ENCODE peak calls at places on chromosome 7, in six cellular contexts. X is fibroblast of mammary gland, L is A549, A is AG10803, C is left ventricle myocardium inferior, D is WERI-Rb-1. T is an unnamed sample.

GRCh38 chr7:151310578-151310977 is 31.0 kb upstream of the NUB1 start:
- DNase-seq in X (peak; percentile 40), L (peak; percentile 37), A (peak; percentile 26), C (no peak), D (no peak), T (peak; percentile 26)

GRCh38 chr7:106218546-106218945 is 66.2 kb downstream of the NAMPT start:
- DNase-seq in X (peak; percentile 70), L (no peak), A (no peak), C (no peak), D (no peak), T (peak; percentile 28)

GRCh38 chr7:36723951-36724664 is at the start of gene AOAH:
- DNase-seq in X (no peak), L (no peak), A (no peak), C (peak; percentile 55), D (no peak), T (no peak)

GRCh38 chr7:104972510-104972909 is 41.5 kb upstream of the KMT2E start:
- DNase-seq in X (peak; percentile 90), L (no peak), A (peak; percentile 86), C (no peak), D (no peak), T (peak; percentile 55)

GRCh38 chr7:98869374-98870070 is at the start of gene TMEM130:
- DNase-seq in X (no peak), L (no peak), A (no peak), C (no peak), D (no peak), T (no peak)

GRCh38 chr7:64882341-64883112 is 20.5 kb upstream of the ZNF273 start:
- DNase-seq in X (peak; percentile 44), L (no peak), A (peak; percentile 24), C (peak; percentile 73), D (no peak), T (peak; percentile 10)

GRCh38 chr7:32957326-32958045 is at the start of gene FKBP9:
- DNase-seq in X (peak; percentile 79), L (peak; percentile 96), A (peak; percentile 94), C (peak; percentile 86), D (peak; percentile 87), T (peak; percentile 85)

GRCh38 chr7:445020-445419 is 74.6 kb downstream of the PDGFA start:
- DNase-seq in X (no peak), L (no peak), A (no peak), C (no peak), D (no peak), T (no peak)

GRCh38 chr7:7474436-7474835 is 61.2 kb downstream of the COL28A1 start:
- DNase-seq in X (no peak), L (no peak), A (no peak), C (no peak), D (no peak), T (no peak)

GRCh38 chr7:99121496-99122021 is 22.3 kb downstream of the SMURF1 start:
- DNase-seq in X (peak; percentile 74), L (no peak), A (peak; percentile 90), C (peak; percentile 52), D (no peak), T (peak; percentile 98)

GRCh38 chr7:39958038-39958437 is 8.0 kb downstream of the CDK13 start:
- DNase-seq in X (no peak), L (no peak), A (no peak), C (no peak), D (no peak), T (no peak)

GRCh38 chr7:74579800-74580685 is 77.5 kb upstream of the GTF2I start:
- DNase-seq in X (peak; percentile 26), L (peak; percentile 45), A (peak; percentile 42), C (no peak), D (no peak), T (peak; percentile 47)

GRCh38 chr7:130290745-130291144 is 2.2 kb upstream of the CPA4 start:
- DNase-seq in X (peak; percentile 68), L (no peak), A (peak; percentile 34), C (no peak), D (no peak), T (peak; percentile 36)

GRCh38 chr7:138974675-138975237 is 6.4 kb downstream of the KIAA1549 start:
- DNase-seq in X (no peak), L (no peak), A (no peak), C (no peak), D (no peak), T (no peak)

GRCh38 chr7:816751-817671 is 15.3 kb upstream of the SUN1 start:
- DNase-seq in X (no peak), L (peak; percentile 28), A (no peak), C (no peak), D (no peak), T (no peak)

GRCh38 chr7:155291729-155292128 is 5.9 kb upstream of the INSIG1 start:
- DNase-seq in X (no peak), L (no peak), A (no peak), C (no peak), D (no peak), T (no peak)

GRCh38 chr7:125857606-125858005 is 928.0 kb upstream of the POT1 start:
- DNase-seq in X (peak; percentile 2), L (no peak), A (no peak), C (no peak), D (no peak), T (peak; percentile 59)

GRCh38 chr7:96671854-96672253 is 37.8 kb downstream of the SEM1 start:
- DNase-seq in X (no peak), L (no peak), A (no peak), C (no peak), D (no peak), T (no peak)

GRCh38 chr7:112481833-112482669 is 1.3 kb downstream of the LSMEM1 start:
- DNase-seq in X (peak; percentile 89), L (peak; percentile 39), A (peak; percentile 89), C (peak; percentile 20), D (no peak), T (peak; percentile 89)

GRCh38 chr7:118184392-118184899 is 482 bp downstream of the LSM8 start:
- DNase-seq in X (peak; percentile 6), L (peak; percentile 9), A (no peak), C (no peak), D (no peak), T (peak; percentile 33)

GRCh38 chr7:104552102-104552501 is 223.7 kb downstream of the LHFPL3 start:
- DNase-seq in X (peak; percentile 69), L (no peak), A (peak; percentile 0), C (peak; percentile 17), D (no peak), T (peak; percentile 16)

GRCh38 chr7:44530990-44531389 is 10.1 kb downstream of the NPC1L1 start:
- DNase-seq in X (no peak), L (no peak), A (no peak), C (no peak), D (no peak), T (no peak)

GRCh38 chr7:113100091-113100723 is 13.6 kb upstream of the GPR85 start:
- DNase-seq in X (peak; percentile 50), L (no peak), A (peak; percentile 29), C (peak; percentile 23), D (no peak), T (peak; percentile 87)

GRCh38 chr7:41156268-41156667 is 546.6 kb downstream of the INHBA start:
- DNase-seq in X (peak; percentile 43), L (no peak), A (no peak), C (no peak), D (no peak), T (no peak)

GRCh38 chr7:18399624-18400235 is 95.8 kb upstream of the HDAC9 start:
- DNase-seq in X (no peak), L (no peak), A (peak; percentile 15), C (no peak), D (no peak), T (no peak)

GRCh38 chr7:75971961-75972763 is 22.2 kb downstream of the TMEM120A start:
- DNase-seq in X (peak; percentile 44), L (peak; percentile 66), A (peak; percentile 39), C (peak; percentile 74), D (no peak), T (peak; percentile 27)

GRCh38 chr7:84009051-84009450 is 185.5 kb downstream of the SEMA3A start:
- DNase-seq in X (peak; percentile 30), L (no peak), A (peak; percentile 12), C (no peak), D (no peak), T (peak; percentile 26)

GRCh38 chr7:27491534-27491933 is 171.1 kb downstream of the HIBADH start:
- DNase-seq in X (no peak), L (no peak), A (no peak), C (no peak), D (no peak), T (no peak)

GRCh38 chr7:84393776-84394175 is 199.2 kb upstream of the SEMA3A start:
- DNase-seq in X (peak; percentile 18), L (no peak), A (peak; percentile 67), C (no peak), D (no peak), T (peak; percentile 56)

GRCh38 chr7:36181668-36182067 is 28.6 kb downstream of the EEPD1 start:
- DNase-seq in X (no peak), L (no peak), A (no peak), C (no peak), D (no peak), T (no peak)

GRCh38 chr7:110724811-110725210 is 366.1 kb upstream of the LRRN3 start:
- DNase-seq in X (no peak), L (no peak), A (no peak), C (no peak), D (no peak), T (no peak)
- H3K4me3 ChIP-seq in X (no peak overlapping the region), L (no peak overlapping the region), A (no peak overlapping the region), C (no peak overlapping the region), D (no peak overlapping the region), T (no peak overlapping the region)

DNA sequence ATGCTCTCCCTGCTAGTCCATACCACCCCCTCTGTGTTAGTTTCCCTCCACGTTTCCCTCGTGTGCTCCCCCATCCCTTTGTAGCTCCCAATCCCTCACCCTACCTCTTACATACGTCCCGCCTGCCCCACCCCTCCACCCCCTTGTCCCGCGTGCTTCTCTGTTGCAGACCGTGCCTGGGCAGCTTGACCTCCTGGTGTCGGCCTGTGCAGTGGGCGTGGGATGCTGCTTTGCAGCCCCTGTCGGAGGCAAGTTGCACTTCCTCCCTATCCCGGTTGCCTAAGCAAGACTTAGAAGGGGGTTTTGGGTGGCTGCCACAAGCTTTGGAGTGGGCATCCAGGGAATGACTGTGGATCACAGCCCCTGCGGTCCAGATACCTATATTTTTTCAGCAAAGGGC is 7.7 kb downstream of the CLCN1 start:
- DNase-seq in X (no peak), L (no peak), A (no peak), C (no peak), D (no peak), T (no peak)
- TF ChIP-seq CTCF in X (no peak), L (no peak), A (no peak), C (no peak), D (no peak), T (no peak)

GRCh38 chr7:22093936-22094335 is 148.2 kb upstream of the CDCA7L start:
- DNase-seq in X (no peak), L (no peak), A (no peak), C (no peak), D (no peak), T (no peak)
- H3K4me3 ChIP-seq in X (no peak overlapping the region), L (no peak overlapping the region), A (no peak overlapping the region), C (no peak overlapping the region), D (no peak overlapping the region), T (no peak overlapping the region)

DNA sequence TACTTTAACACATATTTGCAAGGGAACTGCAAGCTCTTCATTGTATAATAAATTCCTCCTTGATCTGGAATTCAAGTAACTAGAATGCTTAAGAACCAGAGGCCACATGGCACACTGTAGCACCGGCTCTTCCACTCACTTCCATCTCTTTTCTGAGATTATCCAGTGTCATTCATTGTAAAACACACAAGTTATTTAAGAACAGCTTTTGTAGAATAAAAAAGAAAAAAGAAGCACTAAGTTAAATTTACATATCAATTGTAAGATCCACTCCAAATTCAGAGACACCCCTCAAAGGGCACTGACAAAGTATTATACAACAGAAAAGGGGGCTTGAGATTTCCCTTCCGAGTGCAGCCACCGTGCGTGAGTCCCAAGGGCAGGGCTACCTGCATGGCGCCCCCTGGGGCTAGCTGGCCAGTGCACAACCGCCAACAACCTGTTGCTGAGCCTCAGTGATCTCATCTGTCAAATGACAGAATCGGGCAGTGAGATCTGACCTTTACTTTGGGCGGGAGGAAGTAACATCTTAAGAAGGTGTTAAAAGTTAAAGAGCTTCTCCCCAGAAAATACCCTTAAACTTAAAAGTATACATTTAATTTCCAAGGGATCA is 12.5 kb downstream of the GLI3 start:
- DNase-seq in X (no peak), L (no peak), A (no peak), C (no peak), D (no peak), T (no peak)
- TF ChIP-seq CTCF in X (no peak), L (no peak), A (no peak), C (no peak), D (no peak), T (no peak)